ENCODE peak calls at places on chromosomes 5 and 9, in ten cellular contexts. U, Z, C, B, D, Y, M, Q, W and N are unnamed samples.

GRCh38 chr5:72454996-72455395 is 52.2 kb downstream of the ZNF366 start:
- DNase-seq in U (no peak), Z (no peak), C (no peak), B (no peak), D (no peak), Y (no peak), M (no peak), Q (no peak), W (no peak), N (no peak)

GRCh38 chr9:111922324-111923013 is 25.9 kb downstream of the UGCG start:
- DNase-seq in U (no peak), Z (no peak), C (no peak), B (no peak), D (no peak), Y (no peak), M (no peak), Q (no peak), W (no peak), N (no peak)

GRCh38 chr5:91175708-91176107 is 207.4 kb downstream of the ARRDC3 start:
- DNase-seq in U (no peak), Z (no peak), C (no peak), B (no peak), D (no peak), Y (no peak), M (no peak), Q (no peak), W (no peak), N (no peak)

GRCh38 chr9:93233033-93233432 is 49.1 kb downstream of the WNK2 start:
- DNase-seq in U (no peak), Z (no peak), C (no peak), B (no peak), D (no peak), Y (no peak), M (no peak), Q (no peak), W (no peak), N (no peak)

GRCh38 chr5:54449923-54450322 is 5.6 kb upstream of the HSPB3 start:
- DNase-seq in U (no peak), Z (no peak), C (no peak), B (no peak), D (no peak), Y (no peak), M (no peak), Q (no peak), W (no peak), N (no peak)

GRCh38 chr9:4970970-4971641 is 14.0 kb upstream of the JAK2 start:
- DNase-seq in U (no peak), Z (no peak), C (no peak), B (no peak), D (no peak), Y (no peak), M (no peak), Q (no peak), W (no peak), N (peak)

GRCh38 chr5:154285661-154286408 is 95.3 kb downstream of the GALNT10 start:
- DNase-seq in U (no peak), Z (no peak), C (no peak), B (no peak), D (no peak), Y (peak), M (no peak), Q (no peak), W (peak), N (no peak)

GRCh38 chr9:88799706-88800682 is 191.3 kb upstream of the S1PR3 start:
- DNase-seq in U (peak), Z (no peak), C (no peak), B (no peak), D (no peak), Y (no peak), M (no peak), Q (no peak), W (no peak), N (no peak)

GRCh38 chr5:147384346-147385193 is 125.3 kb downstream of the DPYSL3 start:
- DNase-seq in U (no peak), Z (no peak), C (no peak), B (no peak), D (no peak), Y (no peak), M (no peak), Q (no peak), W (no peak), N (no peak)

GRCh38 chr5:170263906-170264305 is 31.1 kb downstream of the C5orf58 start:
- DNase-seq in U (no peak), Z (no peak), C (no peak), B (no peak), D (peak), Y (no peak), M (no peak), Q (no peak), W (no peak), N (no peak)

GRCh38 chr5:131475416-131476045 is 159.5 kb downstream of the RAPGEF6 start:
- DNase-seq in U (no peak), Z (no peak), C (no peak), B (no peak), D (no peak), Y (no peak), M (no peak), Q (no peak), W (peak), N (no peak)

GRCh38 chr9:94780516-94780950 is 54.0 kb downstream of the AOPEP start:
- DNase-seq in U (peak), Z (no peak), C (no peak), B (no peak), D (no peak), Y (no peak), M (no peak), Q (peak), W (no peak), N (no peak)

GRCh38 chr9:36874921-36875320 is 159.1 kb downstream of the PAX5 start:
- DNase-seq in U (no peak), Z (no peak), C (no peak), B (no peak), D (no peak), Y (no peak), M (no peak), Q (no peak), W (peak), N (no peak)

GRCh38 chr9:135690836-135691570 is 8.3 kb downstream of the SOHLH1 start:
- DNase-seq in U (no peak), Z (no peak), C (no peak), B (no peak), D (no peak), Y (no peak), M (no peak), Q (no peak), W (no peak), N (no peak)

GRCh38 chr5:10854526-10855277 is 93.7 kb upstream of the DAP start:
- DNase-seq in U (no peak), Z (peak), C (no peak), B (no peak), D (no peak), Y (no peak), M (peak), Q (no peak), W (no peak), N (no peak)

GRCh38 chr5:81021951-81022687 is 62.0 kb downstream of the RASGRF2 start:
- DNase-seq in U (no peak), Z (no peak), C (no peak), B (no peak), D (no peak), Y (no peak), M (no peak), Q (no peak), W (no peak), N (no peak)

GRCh38 chr5:131589510-131590348 is 45.3 kb downstream of the RAPGEF6 start:
- DNase-seq in U (peak), Z (peak), C (no peak), B (no peak), D (no peak), Y (no peak), M (no peak), Q (no peak), W (peak), N (no peak)

GRCh38 chr5:160656961-160657570 is 194.9 kb downstream of the ATP10B start:
- DNase-seq in U (no peak), Z (peak), C (no peak), B (no peak), D (no peak), Y (no peak), M (no peak), Q (no peak), W (no peak), N (no peak)

GRCh38 chr9:75083188-75083976 is 4.6 kb downstream of the NMRK1 start:
- DNase-seq in U (peak), Z (peak), C (peak), B (no peak), D (no peak), Y (no peak), M (peak), Q (peak), W (no peak), N (peak)

GRCh38 chr5:5421149-5421960 is 1.1 kb upstream of the ICE1 start:
- DNase-seq in U (no peak), Z (peak), C (no peak), B (no peak), D (no peak), Y (no peak), M (no peak), Q (no peak), W (peak), N (no peak)

GRCh38 chr5:9557696-9558095 is 11.8 kb upstream of the SEMA5A start:
- DNase-seq in U (no peak), Z (no peak), C (no peak), B (no peak), D (no peak), Y (peak), M (no peak), Q (no peak), W (peak), N (no peak)

GRCh38 chr9:10562581-10563343 is 50.0 kb downstream of the PTPRD start:
- DNase-seq in U (no peak), Z (no peak), C (no peak), B (no peak), D (no peak), Y (no peak), M (no peak), Q (no peak), W (no peak), N (no peak)

GRCh38 chr9:22116751-22117150 is 107.6 kb upstream of the CDKN2B start:
- DNase-seq in U (no peak), Z (no peak), C (no peak), B (no peak), D (no peak), Y (no peak), M (no peak), Q (no peak), W (no peak), N (no peak)

GRCh38 chr5:74056789-74057164 is 430.8 kb downstream of the ARHGEF28 start:
- DNase-seq in U (peak), Z (peak), C (no peak), B (no peak), D (no peak), Y (peak), M (no peak), Q (no peak), W (peak), N (no peak)

GRCh38 chr9:9214052-9214451 is 1398.8 kb downstream of the PTPRD start:
- DNase-seq in U (no peak), Z (no peak), C (no peak), B (no peak), D (no peak), Y (no peak), M (no peak), Q (no peak), W (no peak), N (no peak)

GRCh38 chr9:135522931-135523330 is 1.7 kb downstream of the LCN1 start:
- DNase-seq in U (no peak), Z (no peak), C (no peak), B (no peak), D (peak), Y (no peak), M (no peak), Q (no peak), W (no peak), N (no peak)

GRCh38 chr5:126535856-126536545 is 59.0 kb downstream of the ALDH7A1 start:
- DNase-seq in U (no peak), Z (no peak), C (no peak), B (no peak), D (no peak), Y (no peak), M (no peak), Q (no peak), W (no peak), N (no peak)

GRCh38 chr5:148620696-148621095 is 33.6 kb downstream of the HTR4 start:
- DNase-seq in U (no peak), Z (no peak), C (no peak), B (no peak), D (no peak), Y (no peak), M (no peak), Q (no peak), W (no peak), N (peak)

GRCh38 chr9:6467006-6467625 is 54.1 kb downstream of the UHRF2 start:
- DNase-seq in U (no peak), Z (no peak), C (no peak), B (no peak), D (peak), Y (no peak), M (no peak), Q (no peak), W (no peak), N (no peak)

GRCh38 chr9:33687779-33688178 is 107.6 kb upstream of the PRSS3 start:
- DNase-seq in U (peak), Z (no peak), C (no peak), B (no peak), D (no peak), Y (peak), M (no peak), Q (no peak), W (peak), N (no peak)

GRCh38 chr5:33611882-33612281 is 171.1 kb downstream of the TARS1 start:
- DNase-seq in U (no peak), Z (no peak), C (no peak), B (no peak), D (no peak), Y (no peak), M (no peak), Q (no peak), W (peak), N (no peak)

GRCh38 chr5:93598141-93598996 is 15.3 kb downstream of the NR2F1 start:
- DNase-seq in U (no peak), Z (no peak), C (no peak), B (no peak), D (no peak), Y (no peak), M (no peak), Q (no peak), W (peak), N (no peak)

GRCh38 chr9:115276621-115277020 is 158.7 kb upstream of the TNC start:
- DNase-seq in U (no peak), Z (no peak), C (no peak), B (no peak), D (peak), Y (no peak), M (no peak), Q (no peak), W (peak), N (no peak)

GRCh38 chr9:95816716-95817115 is 58.8 kb upstream of the ERCC6L2 start:
- DNase-seq in U (no peak), Z (no peak), C (no peak), B (no peak), D (no peak), Y (no peak), M (no peak), Q (no peak), W (no peak), N (no peak)

GRCh38 chr5:90783460-90784333 is 225.1 kb downstream of the ADGRV1 start:
- DNase-seq in U (peak), Z (peak), C (peak), B (peak), D (peak), Y (no peak), M (peak), Q (peak), W (peak), N (peak)

GRCh38 chr5:25568989-25569625 is 924.3 kb upstream of the CDH10 start:
- DNase-seq in U (no peak), Z (no peak), C (no peak), B (no peak), D (no peak), Y (no peak), M (no peak), Q (no peak), W (no peak), N (peak)
- H3K27ac ChIP-seq in U (no peak), Z (no peak), C (no peak), B (no peak), D (no peak), Y (no peak), M (no peak), Q (no peak), W (no peak), N (no peak)

GRCh38 chr5:121741156-121741555 is 110.5 kb upstream of the FTMT start:
- DNase-seq in U (no peak), Z (no peak), C (no peak), B (no peak), D (no peak), Y (no peak), M (no peak), Q (no peak), W (no peak), N (no peak)
- H3K4me3 ChIP-seq in U (no peak), Z (no peak), C (no peak), B (no peak), D (no peak), Y (no peak), M (no peak), Q (no peak), W (no peak), N (no peak)

DNA sequence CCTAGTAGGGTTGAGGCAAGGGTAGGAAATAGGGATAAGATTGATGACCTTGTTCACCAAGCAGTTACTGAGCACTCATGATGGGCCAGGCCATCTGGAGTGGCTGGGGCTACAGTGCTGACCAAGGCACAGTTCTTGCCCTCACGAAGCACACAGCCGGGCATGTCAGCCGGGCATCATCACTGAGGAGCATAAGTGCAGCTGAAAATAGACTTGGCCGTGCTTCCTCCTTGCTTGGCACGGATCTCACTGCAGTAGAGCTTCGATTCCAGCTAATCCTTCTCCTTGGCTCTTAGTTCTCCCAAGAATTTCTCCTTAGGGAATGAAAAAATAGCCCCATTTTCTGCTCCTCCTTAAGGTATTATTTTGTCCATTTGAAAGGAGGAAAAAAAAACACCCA is 116.6 kb downstream of the NMUR2 start:
- DNase-seq in U (no peak), Z (no peak), C (no peak), B (no peak), D (no peak), Y (no peak), M (no peak), Q (peak), W (no peak), N (no peak)
- H3K27ac ChIP-seq in U (no peak), Z (no peak), C (no peak), B (no peak), D (no peak), Y (no peak), M (no peak), Q (peak), W (no peak), N (no peak)

DNA sequence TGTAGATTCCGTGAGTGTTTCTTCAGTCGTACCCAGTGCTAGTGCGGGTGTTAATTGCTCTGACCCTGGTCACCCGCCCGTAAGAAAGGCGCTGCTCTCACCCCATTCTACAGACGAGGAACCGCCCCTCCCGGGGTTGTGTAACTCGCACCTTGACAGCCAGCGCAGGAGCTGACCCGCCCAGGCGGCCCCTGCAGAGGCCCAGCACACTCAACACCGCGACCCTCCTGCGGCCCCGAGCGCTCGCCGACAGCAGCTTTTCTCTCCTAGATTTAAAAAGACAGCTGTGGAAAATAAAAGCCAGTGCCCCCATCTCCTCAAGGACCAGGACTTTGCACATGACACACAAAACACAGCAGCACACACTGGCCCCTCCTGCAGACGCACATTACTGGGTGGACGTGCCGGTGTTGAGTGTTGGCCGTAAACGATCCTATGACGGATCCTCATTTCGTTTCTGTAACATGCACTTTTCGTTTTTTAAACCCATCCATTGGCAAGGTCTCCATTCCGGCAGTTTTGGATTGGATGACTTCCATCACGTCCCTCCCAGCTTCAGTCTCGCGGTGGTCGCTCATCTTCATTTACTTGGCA is 22.9 kb downstream of the OR2V2 start:
- DNase-seq in U (no peak), Z (no peak), C (no peak), B (no peak), D (no peak), Y (no peak), M (no peak), Q (no peak), W (no peak), N (no peak)
- H3K4me3 ChIP-seq in U (peak), Z (no peak), C (no peak), B (no peak), D (no peak), Y (no peak), M (no peak), Q (peak), W (peak), N (no peak)

GRCh38 chr9:133877967-133878366 is 114.2 kb downstream of the VAV2 start:
- DNase-seq in U (no peak), Z (no peak), C (no peak), B (no peak), D (no peak), Y (no peak), M (no peak), Q (no peak), W (no peak), N (no peak)
- H3K27ac ChIP-seq in U (no peak), Z (no peak), C (no peak), B (no peak), D (no peak), Y (no peak), M (no peak), Q (no peak), W (no peak), N (no peak)

GRCh38 chr5:13003457-13003856 is 941.0 kb downstream of the DNAH5 start:
- DNase-seq in U (no peak), Z (no peak), C (no peak), B (no peak), D (no peak), Y (no peak), M (no peak), Q (no peak), W (no peak), N (no peak)
- H3K4me3 ChIP-seq in U (no peak), Z (no peak), C (no peak), B (no peak), D (no peak), Y (no peak), M (no peak), Q (no peak), W (no peak), N (no peak)

GRCh38 chr5:171498166-171498565 is 78.7 kb downstream of the FGF18 start:
- DNase-seq in U (no peak), Z (no peak), C (no peak), B (no peak), D (no peak), Y (no peak), M (no peak), Q (no peak), W (no peak), N (no peak)
- H3K27ac ChIP-seq in U (no peak), Z (no peak), C (no peak), B (no peak), D (no peak), Y (no peak), M (no peak), Q (no peak), W (no peak), N (no peak)